ENCODE peak calls at places on chromosomes 11 and 22, in five cellular contexts. L is cardiac fibroblast, F is lung, G is nephron progenitor cell, D is pancreas. A is an unnamed sample.

GRCh38 chr22:37244114-37244921 is at the start of gene RAC2:
- DNase-seq in L (peak; percentile 76), F (peak; percentile 82), G (peak; percentile 55), D (peak; percentile 70), A (no peak)

GRCh38 chr22:47201186-47201995 is 438.9 kb downstream of the TBC1D22A start:
- DNase-seq in L (no peak), F (peak; percentile 25), G (no peak), D (peak; percentile 78), A (peak; percentile 79)

GRCh38 chr22:29268511-29269229 is 602 bp downstream of the EWSR1 start:
- DNase-seq in L (peak; percentile 65), F (peak; percentile 61), G (peak; percentile 62), D (peak; percentile 79), A (peak; percentile 87)

GRCh38 chr11:60923326-60923725 is 934 bp upstream of the TMEM132A start:
- DNase-seq in L (no peak), F (no peak), G (no peak), D (no peak), A (no peak)

GRCh38 chr11:119567667-119568582 is 145.0 kb upstream of the THY1 start:
- DNase-seq in L (peak; percentile 82), F (no peak), G (no peak), D (no peak), A (no peak)

GRCh38 chr11:13098067-13098466 is 89.0 kb downstream of the RASSF10 start:
- DNase-seq in L (no peak), F (no peak), G (no peak), D (no peak), A (no peak)

GRCh38 chr22:21646608-21647590 is 4.8 kb downstream of the SDF2L1 start:
- DNase-seq in L (peak; percentile 87), F (peak; percentile 73), G (peak; percentile 78), D (peak; percentile 69), A (peak; percentile 89)

GRCh38 chr22:42313204-42313603 is 42.8 kb upstream of the TCF20 start:
- DNase-seq in L (no peak), F (no peak), G (no peak), D (no peak), A (no peak)

GRCh38 chr22:36445158-36445668 is 36.2 kb downstream of the TXN2 start:
- DNase-seq in L (peak; percentile 92), F (no peak), G (no peak), D (no peak), A (no peak)

GRCh38 chr11:73577496-73577917 is 20.4 kb downstream of the FAM168A start:
- DNase-seq in L (no peak), F (no peak), G (no peak), D (no peak), A (no peak)

GRCh38 chr11:111871693-111872161 is 346 bp upstream of the ALG9 start:
- DNase-seq in L (no peak), F (no peak), G (no peak), D (no peak), A (no peak)

GRCh38 chr22:29096736-29097669 is 24.2 kb downstream of the KREMEN1 start:
- DNase-seq in L (peak; percentile 8), F (no peak), G (peak; percentile 28), D (no peak), A (no peak)

GRCh38 chr11:64359712-64360402 is 895 bp downstream of the RPS6KA4 start:
- DNase-seq in L (no peak), F (no peak), G (no peak), D (no peak), A (no peak)

GRCh38 chr11:6647836-6648235 is 7.8 kb downstream of the DCHS1 start:
- DNase-seq in L (no peak), F (no peak), G (no peak), D (no peak), A (no peak)

GRCh38 chr11:30504468-30504867 is 81.7 kb downstream of the MPPED2 start:
- DNase-seq in L (no peak), F (no peak), G (peak; percentile 16), D (no peak), A (no peak)

GRCh38 chr11:68011046-68011943 is 1.2 kb downstream of the ALDH3B1 start:
- DNase-seq in L (no peak), F (no peak), G (no peak), D (no peak), A (no peak)

GRCh38 chr11:18144243-18144642 is 11.9 kb downstream of the MRGPRX3 start:
- DNase-seq in L (peak; percentile 40), F (no peak), G (no peak), D (no peak), A (no peak)

GRCh38 chr22:22810471-22810870 is 77.1 kb upstream of the IGLL5 start:
- DNase-seq in L (no peak), F (peak; percentile 27), G (no peak), D (no peak), A (peak; percentile 82)

GRCh38 chr22:49099496-49100124 is 728.1 kb downstream of the BRD1 start:
- DNase-seq in L (no peak), F (no peak), G (no peak), D (no peak), A (peak; percentile 84)

GRCh38 chr11:72969894-72970335 is 155.7 kb downstream of the ATG16L2 start:
- DNase-seq in L (peak; percentile 88), F (no peak), G (no peak), D (no peak), A (no peak)

GRCh38 chr11:19727246-19727645 is 14.6 kb downstream of the NAV2 start:
- DNase-seq in L (peak; percentile 75), F (no peak), G (no peak), D (no peak), A (no peak)

GRCh38 chr11:19790831-19791552 is 78.4 kb downstream of the NAV2 start:
- DNase-seq in L (no peak), F (no peak), G (no peak), D (no peak), A (no peak)

GRCh38 chr11:429931-430456 is 11.8 kb downstream of the ANO9 start:
- DNase-seq in L (no peak), F (no peak), G (peak; percentile 12), D (peak; percentile 50), A (no peak)

GRCh38 chr22:38982008-38982927 is at the start of gene APOBEC3B:
- DNase-seq in L (peak; percentile 94), F (peak; percentile 91), G (peak; percentile 52), D (peak; percentile 61), A (peak; percentile 91)

GRCh38 chr11:21630934-21631478 is 561.9 kb upstream of the ANO5 start:
- DNase-seq in L (no peak), F (no peak), G (no peak), D (no peak), A (no peak)

GRCh38 chr11:87895021-87895420 is 280.2 kb downstream of the RAB38 start:
- DNase-seq in L (no peak), F (no peak), G (no peak), D (no peak), A (no peak)

GRCh38 chr22:41540006-41540315 is 4.3 kb downstream of the POLR3H start:
- DNase-seq in L (no peak), F (no peak), G (no peak), D (no peak), A (no peak)

DNA sequence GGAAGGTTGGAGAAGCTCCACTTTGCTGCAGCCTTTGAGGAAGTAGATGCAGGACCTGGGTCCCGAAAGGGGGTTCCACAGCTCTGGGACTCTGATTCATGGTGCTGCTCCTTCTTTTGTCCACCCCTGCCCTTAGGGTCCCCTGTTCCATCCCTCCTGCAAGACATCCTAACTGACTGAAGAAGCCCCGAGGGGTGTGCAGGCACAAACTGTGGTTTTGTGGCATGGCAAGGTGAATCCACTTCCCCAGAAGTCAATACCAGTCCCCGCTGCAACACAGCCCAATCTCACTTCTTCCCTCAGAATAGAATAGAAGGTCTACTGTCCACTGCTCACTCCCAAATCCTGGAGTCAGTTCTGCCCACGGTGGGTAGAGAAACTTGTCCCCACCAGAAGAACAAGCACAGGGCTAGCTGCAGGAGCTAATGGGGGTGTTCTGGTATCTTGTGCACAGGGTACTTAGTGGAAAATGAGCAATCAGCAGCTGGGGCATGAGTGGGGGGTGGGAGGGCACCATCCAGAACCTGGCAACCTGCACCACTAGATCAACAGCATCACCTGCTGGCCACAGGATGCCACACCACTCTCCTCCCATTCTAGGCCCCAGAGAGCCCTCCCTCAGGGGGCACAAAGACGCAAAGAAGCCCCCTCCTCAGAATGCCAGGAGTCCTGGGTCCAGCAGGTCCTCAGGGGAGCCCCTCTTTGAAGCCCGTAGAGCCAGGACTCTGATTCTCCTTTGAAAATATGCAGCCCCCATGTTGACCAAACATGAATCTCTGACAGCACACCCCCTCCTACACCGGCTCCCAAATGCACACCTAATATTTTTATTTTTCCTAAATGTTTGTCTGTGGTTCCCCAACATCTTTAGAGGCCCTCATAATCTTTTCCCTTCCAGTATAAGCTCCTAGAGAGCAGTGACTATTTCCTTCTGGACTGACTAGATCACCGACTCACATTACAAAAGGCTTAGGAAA is 14.1 kb downstream of the SPATA19 start:
- DNase-seq in L (no peak), F (no peak), G (no peak), D (no peak), A (peak; percentile 78)
- TF ChIP-seq CTCF in L (no peak), F (no peak), G (peak; percentile 42), D (no peak), A (no peak)

DNA sequence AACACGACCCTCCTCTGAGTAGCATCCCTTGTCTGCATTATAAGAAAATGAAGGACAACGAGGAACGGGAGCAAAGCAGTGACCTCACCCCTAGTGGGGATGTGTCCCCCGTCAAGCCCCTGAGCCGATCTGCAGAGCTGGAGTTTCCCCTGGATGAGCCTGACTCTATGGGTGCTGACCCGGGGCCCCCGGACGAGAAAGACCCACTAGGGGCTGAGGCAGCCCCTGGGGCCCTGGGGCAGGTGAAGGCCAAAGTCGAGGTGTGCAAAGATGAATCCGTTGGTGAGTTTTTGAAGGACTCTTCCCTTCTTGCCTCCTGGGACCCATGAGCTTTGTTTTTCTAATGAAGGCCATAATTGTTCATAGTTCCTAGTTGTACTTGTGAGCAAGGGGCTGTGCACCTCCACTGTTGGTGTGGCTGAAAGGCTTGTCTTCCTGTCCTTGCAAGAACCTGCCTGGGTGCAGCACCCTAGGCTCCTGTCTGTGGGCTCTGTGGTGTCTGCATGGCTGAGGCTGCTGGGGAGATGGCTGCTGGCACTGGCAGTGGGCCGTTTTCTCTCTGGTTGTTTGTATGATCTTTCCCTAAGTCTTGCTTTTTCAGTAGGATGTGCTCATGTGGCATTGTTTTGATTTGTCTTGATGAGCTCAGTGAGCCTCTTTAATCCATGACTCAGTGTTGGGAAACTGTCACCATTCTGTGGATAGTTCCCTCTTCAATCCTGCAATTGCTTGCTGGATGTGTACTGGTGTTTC is 10.1 kb downstream of the DGCR8 start:
- DNase-seq in L (peak; percentile 40), F (no peak), G (no peak), D (peak; percentile 41), A (no peak)
- TF ChIP-seq CTCF in L (no peak), F (no peak), G (no peak), D (no peak), A (no peak)

DNA sequence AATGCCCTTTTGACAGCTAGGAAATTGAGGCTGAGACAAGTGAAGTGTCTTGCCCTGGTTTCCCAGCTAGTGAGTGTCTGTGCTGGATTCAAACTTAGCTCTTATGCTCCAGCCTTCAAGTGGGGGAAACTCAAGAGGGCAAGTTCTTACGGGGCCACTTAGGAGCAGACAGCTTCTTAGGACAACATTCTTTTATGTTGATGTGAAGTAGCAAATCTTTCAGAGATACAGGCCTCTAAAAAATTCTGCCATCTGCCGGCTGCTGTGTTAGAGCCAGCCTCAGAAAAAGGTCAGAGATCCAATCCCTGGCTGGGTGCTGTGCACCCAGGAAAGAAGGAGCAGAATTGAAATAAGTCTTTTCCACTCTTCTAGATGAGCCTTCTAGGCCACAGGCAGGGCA is 26.6 kb downstream of the TIMP3 start:
- DNase-seq in L (peak; percentile 25), F (peak; percentile 52), G (no peak), D (no peak), A (no peak)
- TF ChIP-seq CTCF in L (peak; percentile 27), F (no peak), G (no peak), D (no peak), A (peak; percentile 15)

GRCh38 chr11:75399344-75400109 is at the start of gene RPS3:
- DNase-seq in L (peak; percentile 92), F (peak; percentile 92), G (peak; percentile 87), D (peak; percentile 93), A (peak; percentile 96)
- TF ChIP-seq CTCF in L (no peak), F (peak; percentile 9), G (no peak), D (no peak), A (peak; percentile 35)

GRCh38 chr11:79762271-79762935 is 321.6 kb upstream of the TENM4 start:
- DNase-seq in L (no peak), F (no peak), G (no peak), D (no peak), A (no peak)
- TF ChIP-seq CTCF in L (no peak), F (no peak), G (no peak), D (no peak), A (no peak)

A was measured in osteocyte.